ENCODE peak calls at places on chromosome 2, in four cellular contexts. One of them, this sample, is unnamed.

GRCh38 chr2:112705576-112705975 is 15.2 kb upstream of the NT5DC4 start:
- DNase-seq in HCT116: no peak
- DNase-seq in GM23338: no peak
- DNase-seq in H1: no peak
- DNase-seq in this sample: no peak

GRCh38 chr2:179619947-179620467 is 241.4 kb downstream of the ZNF385B start:
- DNase-seq in HCT116: no peak
- DNase-seq in GM23338: no peak
- DNase-seq in H1: no peak
- DNase-seq in this sample: no peak

GRCh38 chr2:18752022-18752493 is 162.7 kb upstream of the NT5C1B start:
- DNase-seq in HCT116: no peak
- DNase-seq in GM23338: no peak
- DNase-seq in H1: no peak
- DNase-seq in this sample: no peak

GRCh38 chr2:99858951-99859596 is 283.3 kb downstream of the AFF3 start:
- DNase-seq in HCT116: no peak
- DNase-seq in GM23338: no peak
- DNase-seq in H1: no peak
- DNase-seq in this sample: no peak

GRCh38 chr2:118489712-118490255 is 357.7 kb downstream of the EN1 start:
- DNase-seq in HCT116: no peak
- DNase-seq in GM23338: peak
- DNase-seq in H1: no peak
- DNase-seq in this sample: no peak

GRCh38 chr2:9327873-9328352 is 95.4 kb downstream of the ITGB1BP1 start:
- DNase-seq in HCT116: no peak
- DNase-seq in GM23338: no peak
- DNase-seq in H1: no peak
- DNase-seq in this sample: no peak

GRCh38 chr2:229230911-229231310 is 40.2 kb downstream of the PID1 start:
- DNase-seq in HCT116: no peak
- DNase-seq in GM23338: no peak
- DNase-seq in H1: no peak
- DNase-seq in this sample: no peak

GRCh38 chr2:156883828-156884615 is 373.5 kb upstream of the GALNT5 start:
- DNase-seq in HCT116: no peak
- DNase-seq in GM23338: no peak
- DNase-seq in H1: no peak
- DNase-seq in this sample: no peak

GRCh38 chr2:111117666-111118454 is 2.9 kb upstream of the BCL2L11 start:
- DNase-seq in HCT116: no peak
- DNase-seq in GM23338: peak
- DNase-seq in H1: peak
- DNase-seq in this sample: no peak

GRCh38 chr2:215693269-215693998 is 257.6 kb upstream of the FN1 start:
- DNase-seq in HCT116: no peak
- DNase-seq in GM23338: no peak
- DNase-seq in H1: no peak
- DNase-seq in this sample: no peak

GRCh38 chr2:160425394-160425793 is 68.2 kb downstream of the RBMS1 start:
- DNase-seq in HCT116: no peak
- DNase-seq in GM23338: no peak
- DNase-seq in H1: no peak
- DNase-seq in this sample: no peak

GRCh38 chr2:102841107-102841840 is 79.4 kb downstream of the TMEM182 start:
- DNase-seq in HCT116: peak
- DNase-seq in GM23338: peak
- DNase-seq in H1: peak
- DNase-seq in this sample: no peak

GRCh38 chr2:152718909-152719645 is 657 bp downstream of the ARL6IP6 start:
- DNase-seq in HCT116: peak
- DNase-seq in GM23338: peak
- DNase-seq in H1: no peak
- DNase-seq in this sample: no peak

GRCh38 chr2:232455426-232456255 is at the start of gene ALPI:
- DNase-seq in HCT116: no peak
- DNase-seq in GM23338: no peak
- DNase-seq in H1: no peak
- DNase-seq in this sample: no peak

GRCh38 chr2:179749210-179749609 is 112.2 kb downstream of the ZNF385B start:
- DNase-seq in HCT116: no peak
- DNase-seq in GM23338: no peak
- DNase-seq in H1: no peak
- DNase-seq in this sample: no peak

GRCh38 chr2:6877402-6878305 is at the start of gene RSAD2:
- DNase-seq in HCT116: no peak
- DNase-seq in GM23338: no peak
- DNase-seq in H1: no peak
- DNase-seq in this sample: no peak

GRCh38 chr2:85813211-85813977 is 59.6 kb downstream of the ATOH8 start:
- DNase-seq in HCT116: no peak
- DNase-seq in GM23338: no peak
- DNase-seq in H1: no peak
- DNase-seq in this sample: no peak

GRCh38 chr2:122174061-122174460 is 418.6 kb downstream of the TSN start:
- DNase-seq in HCT116: no peak
- DNase-seq in GM23338: no peak
- DNase-seq in H1: no peak
- DNase-seq in this sample: no peak

GRCh38 chr2:195456765-195457164 is 200.3 kb upstream of the SLC39A10 start:
- DNase-seq in HCT116: no peak
- DNase-seq in GM23338: no peak
- DNase-seq in H1: no peak
- DNase-seq in this sample: no peak

GRCh38 chr2:69453475-69454129 is 16.4 kb upstream of the NFU1 start:
- DNase-seq in HCT116: no peak
- DNase-seq in GM23338: no peak
- DNase-seq in H1: no peak
- DNase-seq in this sample: no peak

GRCh38 chr2:195535911-195536522 is 121.0 kb upstream of the SLC39A10 start:
- DNase-seq in HCT116: no peak
- DNase-seq in GM23338: no peak
- DNase-seq in H1: no peak
- DNase-seq in this sample: no peak

GRCh38 chr2:225400060-225400511 is 576 bp downstream of the NYAP2 start:
- DNase-seq in HCT116: no peak
- DNase-seq in GM23338: peak
- DNase-seq in H1: peak
- DNase-seq in this sample: no peak

GRCh38 chr2:150548527-150548926 is 61.1 kb upstream of the RND3 start:
- DNase-seq in HCT116: peak
- DNase-seq in GM23338: peak
- DNase-seq in H1: no peak
- DNase-seq in this sample: no peak

GRCh38 chr2:45833301-45833967 is 182.0 kb downstream of the PRKCE start:
- DNase-seq in HCT116: no peak
- DNase-seq in GM23338: no peak
- DNase-seq in H1: no peak
- DNase-seq in this sample: no peak

GRCh38 chr2:173359231-173359630 is 4.6 kb downstream of the CDCA7 start:
- DNase-seq in HCT116: no peak
- DNase-seq in GM23338: no peak
- DNase-seq in H1: no peak
- DNase-seq in this sample: no peak

GRCh38 chr2:40115894-40116293 is 336.0 kb downstream of the SLC8A1 start:
- DNase-seq in HCT116: no peak
- DNase-seq in GM23338: no peak
- DNase-seq in H1: no peak
- DNase-seq in this sample: no peak

GRCh38 chr2:41720702-41721344 is 327.0 kb upstream of the PKDCC start:
- DNase-seq in HCT116: no peak
- DNase-seq in GM23338: no peak
- DNase-seq in H1: no peak
- DNase-seq in this sample: no peak

GRCh38 chr2:60260646-60261296 is 292.7 kb downstream of the BCL11A start:
- DNase-seq in HCT116: peak
- DNase-seq in GM23338: no peak
- DNase-seq in H1: no peak
- DNase-seq in this sample: no peak

GRCh38 chr2:10331033-10331701 is 28.5 kb downstream of the HPCAL1 start:
- DNase-seq in HCT116: peak
- DNase-seq in GM23338: peak
- DNase-seq in H1: no peak
- DNase-seq in this sample: no peak
- TF ChIP-seq POLR2AphosphoS5 in HCT116: peak
- TF ChIP-seq POLR2AphosphoS5 in GM23338: no peak
- TF ChIP-seq POLR2AphosphoS5 in H1: no peak
- TF ChIP-seq POLR2AphosphoS5 in this sample: no peak

GRCh38 chr2:218985021-218985324 is at the start of gene FEV:
- DNase-seq in HCT116: no peak
- DNase-seq in GM23338: no peak
- DNase-seq in H1: no peak
- DNase-seq in this sample: no peak
- TF ChIP-seq EZH2 in HCT116: no peak
- TF ChIP-seq EZH2 in GM23338: no peak
- TF ChIP-seq EZH2 in H1: no peak
- TF ChIP-seq EZH2 in this sample: no peak

GRCh38 chr2:55180374-55180773 is 51.7 kb downstream of the CLHC1 start:
- DNase-seq in HCT116: no peak
- DNase-seq in GM23338: no peak
- DNase-seq in H1: no peak
- DNase-seq in this sample: no peak
- TF ChIP-seq POLR2AphosphoS5 in HCT116: no peak
- TF ChIP-seq POLR2AphosphoS5 in GM23338: no peak
- TF ChIP-seq POLR2AphosphoS5 in H1: no peak
- TF ChIP-seq POLR2AphosphoS5 in this sample: no peak

GRCh38 chr2:47313141-47313691 is 89.7 kb upstream of the MSH2 start:
- DNase-seq in HCT116: peak
- DNase-seq in GM23338: peak
- DNase-seq in H1: no peak
- DNase-seq in this sample: no peak
- TF ChIP-seq EZH2 in HCT116: no peak
- TF ChIP-seq EZH2 in GM23338: no peak
- TF ChIP-seq EZH2 in H1: no peak
- TF ChIP-seq EZH2 in this sample: no peak

GRCh38 chr2:70992945-70993688 is 1.6 kb downstream of the TEX261 start:
- DNase-seq in HCT116: no peak
- DNase-seq in GM23338: no peak
- DNase-seq in H1: no peak
- DNase-seq in this sample: no peak

GRCh38 chr2:70994055-70994444 is 623 bp downstream of the TEX261 start:
- DNase-seq in HCT116: no peak
- DNase-seq in GM23338: peak
- DNase-seq in H1: no peak
- DNase-seq in this sample: no peak

GRCh38 chr2:70995227-70995729 is 605 bp upstream of the TEX261 start:
- DNase-seq in HCT116: peak
- DNase-seq in GM23338: peak
- DNase-seq in H1: no peak
- DNase-seq in this sample: peak

GRCh38 chr2:70993689-70993986 is 1.0 kb downstream of the TEX261 start:
- DNase-seq in HCT116: no peak
- DNase-seq in GM23338: no peak
- DNase-seq in H1: no peak
- DNase-seq in this sample: no peak

GRCh38 chr2:70994445-70995226 is at the start of gene TEX261:
- DNase-seq in HCT116: peak
- DNase-seq in GM23338: peak
- DNase-seq in H1: peak
- DNase-seq in this sample: peak
- TF ChIP-seq POLR2AphosphoS5 in HCT116: peak
- TF ChIP-seq POLR2AphosphoS5 in GM23338: peak
- TF ChIP-seq POLR2AphosphoS5 in H1: no peak
- TF ChIP-seq POLR2AphosphoS5 in this sample: no peak

DNA sequence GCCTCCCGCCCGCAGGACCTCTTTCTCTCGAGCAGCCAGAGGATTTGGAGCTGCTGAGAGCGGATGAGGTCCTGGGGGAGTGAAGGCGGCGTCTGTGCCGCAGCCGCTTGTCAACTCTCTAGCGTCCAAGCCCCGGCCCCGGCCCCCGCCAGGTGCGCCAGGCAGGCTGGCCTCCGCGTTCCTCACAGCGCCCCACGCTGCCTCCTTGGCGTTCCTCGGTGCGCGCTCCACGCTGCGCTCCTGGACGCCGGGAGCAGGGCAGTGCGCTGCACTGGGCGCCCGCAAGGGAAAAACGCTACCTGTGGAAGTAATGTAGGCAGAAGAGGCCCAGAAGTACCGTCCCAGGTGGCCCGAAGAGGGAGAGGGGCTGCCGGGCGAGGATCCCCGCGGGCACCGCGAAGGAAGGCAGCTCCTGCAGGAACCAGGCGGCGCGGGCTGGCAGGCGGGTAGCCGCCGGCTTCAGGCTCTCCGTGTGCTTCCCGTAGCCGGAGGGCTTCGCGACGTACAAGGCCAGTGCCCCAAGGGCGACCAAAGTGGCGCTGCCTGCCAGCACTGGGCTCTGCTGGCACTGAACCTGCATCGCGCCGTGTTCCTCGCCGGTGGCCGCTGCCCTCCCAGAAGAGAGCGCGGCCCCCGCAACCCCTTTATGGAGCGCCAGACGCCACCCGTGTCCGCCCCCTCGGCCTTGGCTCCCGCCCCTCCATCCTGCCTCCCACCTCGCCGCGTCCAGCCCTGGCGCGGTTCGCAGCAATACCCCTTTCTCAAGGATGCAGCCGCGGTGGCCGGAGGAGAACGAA is at the start of gene SRD5A2:
- DNase-seq in HCT116: no peak
- DNase-seq in GM23338: peak
- DNase-seq in H1: peak
- DNase-seq in this sample: no peak
- TF ChIP-seq EZH2 in HCT116: no peak
- TF ChIP-seq EZH2 in GM23338: peak
- TF ChIP-seq EZH2 in H1: peak
- TF ChIP-seq EZH2 in this sample: peak

GRCh38 chr2:158828378-158829136 is 33.4 kb downstream of the DAPL1 start:
- DNase-seq in HCT116: no peak
- DNase-seq in GM23338: no peak
- DNase-seq in H1: no peak
- DNase-seq in this sample: no peak
- TF ChIP-seq POLR2AphosphoS5 in HCT116: no peak
- TF ChIP-seq POLR2AphosphoS5 in GM23338: no peak
- TF ChIP-seq POLR2AphosphoS5 in H1: no peak
- TF ChIP-seq POLR2AphosphoS5 in this sample: no peak

DNA sequence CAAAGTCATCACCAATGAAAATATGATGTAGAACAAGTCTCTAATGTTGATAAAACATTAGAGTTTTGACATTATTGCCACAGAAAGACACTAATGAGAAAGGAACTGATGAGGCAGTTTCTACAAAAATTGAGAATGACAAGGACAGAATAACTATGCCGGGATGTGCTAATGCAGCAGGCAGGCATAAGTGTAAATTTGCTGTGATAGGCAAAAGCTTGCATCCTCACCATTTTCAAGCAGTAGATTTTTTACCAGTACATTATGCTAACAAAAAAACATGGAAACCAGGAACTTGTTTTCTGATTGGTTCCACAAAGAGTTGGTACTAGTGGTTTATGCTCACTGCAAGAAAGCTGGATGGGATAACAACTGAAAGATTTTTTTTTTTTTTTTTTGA is 715.5 kb upstream of the LRRTM4 start:
- DNase-seq in HCT116: no peak
- DNase-seq in GM23338: no peak
- DNase-seq in H1: no peak
- DNase-seq in this sample: no peak
- TF ChIP-seq EZH2 in HCT116: no peak
- TF ChIP-seq EZH2 in GM23338: no peak
- TF ChIP-seq EZH2 in H1: no peak
- TF ChIP-seq EZH2 in this sample: no peak

GRCh38 chr2:144693179-144693578 is 173.3 kb upstream of the ZEB2 start:
- DNase-seq in HCT116: no peak
- DNase-seq in GM23338: no peak
- DNase-seq in H1: no peak
- DNase-seq in this sample: no peak
- TF ChIP-seq POLR2AphosphoS5 in HCT116: no peak
- TF ChIP-seq POLR2AphosphoS5 in GM23338: no peak
- TF ChIP-seq POLR2AphosphoS5 in H1: no peak
- TF ChIP-seq POLR2AphosphoS5 in this sample: no peak